ENCODE peak calls at places on chromosomes 7 and 10, in seven cellular contexts. Y is T-helper 2 cell; U is fibroblast of lung; X is T follicular helper cell; D is epithelial cell of esophagus; A is left colon; O is central memory CD4-positive, alpha-beta T cell. V is an unnamed sample.

GRCh38 chr7:101527844-101528667 is 101.0 kb downstream of the MYL10 start:
- DNase-seq in X (no peak), A (no peak), Y (no peak), D (peak; percentile 28), U (peak; percentile 86), O (no peak), V (no peak)

GRCh38 chr7:64872351-64872750 is 30.7 kb upstream of the ZNF273 start:
- DNase-seq in U (no peak), A (no peak), X (no peak), D (no peak), Y (no peak), O (no peak), V (no peak)

GRCh38 chr7:102169651-102170416 is 116.8 kb upstream of the SH2B2 start:
- DNase-seq in A (no peak), X (no peak), Y (no peak), U (peak; percentile 55), O (no peak), D (no peak), V (peak; percentile 89)

GRCh38 chr10:73858013-73858708 is 16.2 kb downstream of the CAMK2G start:
- DNase-seq in A (no peak), O (no peak), U (no peak), Y (no peak), D (no peak), X (no peak), V (no peak)

GRCh38 chr7:73437091-73437490 is 3.5 kb downstream of the FZD9 start:
- DNase-seq in D (no peak), U (no peak), X (no peak), O (no peak), A (peak; percentile 32), Y (no peak), V (no peak)

GRCh38 chr10:124870854-124871425 is 69.3 kb downstream of the ABRAXAS2 start:
- DNase-seq in U (no peak), A (no peak), O (no peak), Y (no peak), X (no peak), D (no peak), V (no peak)

GRCh38 chr10:12186324-12186723 is 9.4 kb downstream of the NUDT5 start:
- DNase-seq in O (no peak), D (peak; percentile 67), X (no peak), U (no peak), Y (no peak), A (no peak), V (no peak)

GRCh38 chr7:87001214-87001613 is 58.2 kb downstream of the ELAPOR2 start:
- DNase-seq in X (no peak), U (peak; percentile 10), O (no peak), Y (no peak), A (no peak), D (peak; percentile 46), V (no peak)

GRCh38 chr7:86407291-86407690 is 236.4 kb upstream of the GRM3 start:
- DNase-seq in D (no peak), A (no peak), X (no peak), U (peak; percentile 1), O (no peak), Y (no peak), V (no peak)